ENCODE peak calls at places on chromosomes 1 and 21, in four cellular contexts. One of them, this sample, is unnamed.

GRCh38 chr1:115982399-115982798 is 6.1 kb downstream of the SLC22A15 start:
- DNase-seq in HCT116: no peak
- DNase-seq in PC-9: no peak
- DNase-seq in A549: no peak
- DNase-seq in this sample: no peak

GRCh38 chr1:175152006-175152652 is 40.4 kb downstream of the KIAA0040 start:
- DNase-seq in HCT116: peak; percentile 33
- DNase-seq in PC-9: peak; percentile 43
- DNase-seq in A549: peak; percentile 65
- DNase-seq in this sample: no peak

GRCh38 chr1:205294175-205294913 is 27.2 kb downstream of the NUAK2 start:
- DNase-seq in HCT116: no peak
- DNase-seq in A549: peak; percentile 73
- DNase-seq in PC-9: no peak
- DNase-seq in this sample: no peak

GRCh38 chr1:42949312-42950145 is 9.1 kb downstream of the SLC2A1 start:
- DNase-seq in A549: no peak
- DNase-seq in HCT116: no peak
- DNase-seq in PC-9: peak; percentile 69
- DNase-seq in this sample: no peak

GRCh38 chr1:150322310-150322709 is 977 bp downstream of the PRPF3 start:
- DNase-seq in PC-9: no peak
- DNase-seq in HCT116: no peak
- DNase-seq in A549: peak; percentile 21
- DNase-seq in this sample: no peak

GRCh38 chr21:33362044-33362555 is 37.3 kb downstream of the IFNAR1 start:
- DNase-seq in PC-9: no peak
- DNase-seq in A549: no peak
- DNase-seq in HCT116: no peak
- DNase-seq in this sample: no peak

GRCh38 chr1:114457675-114458074 is 53.3 kb downstream of the TRIM33 start:
- DNase-seq in HCT116: no peak
- DNase-seq in A549: no peak
- DNase-seq in PC-9: no peak
- DNase-seq in this sample: no peak

GRCh38 chr1:198620951-198621824 is 17.7 kb upstream of the PTPRC start:
- DNase-seq in PC-9: no peak
- DNase-seq in A549: no peak
- DNase-seq in HCT116: no peak
- DNase-seq in this sample: no peak

GRCh38 chr1:205301842-205302588 is 19.5 kb downstream of the NUAK2 start:
- DNase-seq in HCT116: no peak
- DNase-seq in A549: no peak
- DNase-seq in PC-9: no peak
- DNase-seq in this sample: no peak

GRCh38 chr1:98405581-98406059 is 255.9 kb upstream of the SNX7 start:
- DNase-seq in HCT116: no peak
- DNase-seq in PC-9: no peak
- DNase-seq in A549: no peak
- DNase-seq in this sample: no peak

GRCh38 chr1:214542275-214543199 is 8.9 kb downstream of the PTPN14 start:
- DNase-seq in A549: no peak
- DNase-seq in HCT116: no peak
- DNase-seq in PC-9: no peak
- DNase-seq in this sample: no peak

GRCh38 chr1:179776831-179777230 is 33.7 kb downstream of the FAM163A start:
- DNase-seq in PC-9: no peak
- DNase-seq in A549: no peak
- DNase-seq in HCT116: no peak
- DNase-seq in this sample: peak; percentile 4

GRCh38 chr1:95197616-95198252 is 36.3 kb upstream of the RWDD3 start:
- DNase-seq in PC-9: no peak
- DNase-seq in HCT116: no peak
- DNase-seq in A549: no peak
- DNase-seq in this sample: no peak

GRCh38 chr21:26546698-26547097 is 26.4 kb downstream of the CYYR1 start:
- DNase-seq in HCT116: no peak
- DNase-seq in PC-9: no peak
- DNase-seq in A549: no peak
- DNase-seq in this sample: no peak

GRCh38 chr1:90964444-90965035 is 57.3 kb downstream of the ZNF644 start:
- DNase-seq in PC-9: no peak
- DNase-seq in HCT116: peak; percentile 13
- DNase-seq in A549: no peak
- DNase-seq in this sample: no peak

GRCh38 chr1:85374160-85374559 is 90.8 kb downstream of the DDAH1 start:
- DNase-seq in PC-9: peak; percentile 6
- DNase-seq in A549: peak; percentile 21
- DNase-seq in HCT116: peak; percentile 22
- DNase-seq in this sample: no peak

GRCh38 chr21:37653201-37653600 is 263.1 kb downstream of the KCNJ6 start:
- DNase-seq in HCT116: no peak
- DNase-seq in A549: no peak
- DNase-seq in PC-9: no peak
- DNase-seq in this sample: no peak

GRCh38 chr1:241767737-241768136 is 80.3 kb upstream of the EXO1 start:
- DNase-seq in A549: no peak
- DNase-seq in PC-9: no peak
- DNase-seq in HCT116: no peak
- DNase-seq in this sample: no peak

GRCh38 chr1:218339267-218339831 is 5.8 kb upstream of the TGFB2 start:
- DNase-seq in PC-9: no peak
- DNase-seq in A549: no peak
- DNase-seq in HCT116: no peak
- DNase-seq in this sample: no peak

GRCh38 chr1:164577291-164577690 is 18.3 kb downstream of the PBX1 start:
- DNase-seq in HCT116: no peak
- DNase-seq in A549: no peak
- DNase-seq in PC-9: no peak
- DNase-seq in this sample: no peak

GRCh38 chr1:208033236-208033635 is 122.3 kb upstream of the CD34 start:
- DNase-seq in A549: no peak
- DNase-seq in PC-9: no peak
- DNase-seq in HCT116: no peak
- DNase-seq in this sample: no peak

GRCh38 chr1:170678196-170678595 is 14.3 kb downstream of the PRRX1 start:
- DNase-seq in HCT116: no peak
- DNase-seq in A549: no peak
- DNase-seq in PC-9: no peak
- DNase-seq in this sample: no peak

GRCh38 chr1:21586222-21586621 is 77.0 kb downstream of the ALPL start:
- DNase-seq in A549: no peak
- DNase-seq in PC-9: no peak
- DNase-seq in HCT116: no peak
- DNase-seq in this sample: no peak

GRCh38 chr1:56977910-56978309 is 12.1 kb upstream of the C8B start:
- DNase-seq in A549: no peak
- DNase-seq in HCT116: no peak
- DNase-seq in PC-9: no peak
- DNase-seq in this sample: no peak

GRCh38 chr21:44372616-44373015 is 19.2 kb downstream of the TRPM2 start:
- DNase-seq in A549: no peak
- DNase-seq in HCT116: no peak
- DNase-seq in PC-9: no peak
- DNase-seq in this sample: no peak

GRCh38 chr1:82485591-82486369 is 685.0 kb downstream of the ADGRL2 start:
- DNase-seq in A549: no peak
- DNase-seq in PC-9: peak; percentile 1
- DNase-seq in HCT116: no peak
- DNase-seq in this sample: peak; percentile 19

GRCh38 chr1:117812868-117813511 is 116.4 kb downstream of the GDAP2 start:
- DNase-seq in HCT116: no peak
- DNase-seq in A549: no peak
- DNase-seq in PC-9: no peak
- DNase-seq in this sample: no peak

GRCh38 chr1:246632584-246633168 is 66.4 kb downstream of the CNST start:
- DNase-seq in HCT116: no peak
- DNase-seq in A549: no peak
- DNase-seq in PC-9: peak; percentile 30
- DNase-seq in this sample: no peak

GRCh38 chr1:99648107-99648506 is 2.2 kb downstream of the PALMD start:
- DNase-seq in PC-9: no peak
- DNase-seq in HCT116: peak; percentile 15
- DNase-seq in A549: peak; percentile 28
- DNase-seq in this sample: no peak

DNA sequence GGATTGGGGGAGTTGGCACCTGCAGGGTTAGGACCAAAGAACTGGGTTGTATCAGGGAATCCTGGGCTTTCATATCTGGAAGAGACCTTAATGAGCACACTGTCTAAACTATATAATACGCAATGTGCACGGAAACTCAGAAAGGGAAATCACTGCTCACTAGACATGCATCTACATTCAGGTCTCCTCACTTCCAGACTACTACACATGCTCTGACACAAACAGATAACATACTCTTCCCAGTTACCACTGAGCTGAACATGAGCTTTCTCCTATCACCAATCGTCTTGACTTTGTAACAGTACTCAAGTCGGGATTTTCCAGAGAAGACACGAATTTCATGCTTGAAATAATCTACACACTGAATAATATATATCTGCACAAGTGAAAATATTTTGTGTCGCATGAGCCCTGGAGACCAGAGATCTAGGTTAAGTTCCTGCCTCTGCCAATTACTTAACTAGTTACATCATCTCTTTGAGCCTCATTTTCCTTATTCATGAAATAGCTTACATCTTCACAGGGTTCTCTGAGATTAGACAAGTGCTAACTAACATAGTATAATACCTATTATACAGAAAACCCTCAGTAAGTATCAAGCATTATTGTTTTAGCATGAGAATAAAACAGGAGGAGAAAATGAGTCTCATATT is 101.1 kb downstream of the JAK1 start:
- DNase-seq in A549: no peak
- DNase-seq in PC-9: no peak
- DNase-seq in HCT116: no peak
- DNase-seq in this sample: no peak
- H3K27ac ChIP-seq in A549: no peak overlapping the region
- H3K27ac ChIP-seq in PC-9: peak overlapping the region; percentile 59
- H3K27ac ChIP-seq in HCT116: no peak overlapping the region
- H3K27ac ChIP-seq in this sample: no peak overlapping the region

DNA sequence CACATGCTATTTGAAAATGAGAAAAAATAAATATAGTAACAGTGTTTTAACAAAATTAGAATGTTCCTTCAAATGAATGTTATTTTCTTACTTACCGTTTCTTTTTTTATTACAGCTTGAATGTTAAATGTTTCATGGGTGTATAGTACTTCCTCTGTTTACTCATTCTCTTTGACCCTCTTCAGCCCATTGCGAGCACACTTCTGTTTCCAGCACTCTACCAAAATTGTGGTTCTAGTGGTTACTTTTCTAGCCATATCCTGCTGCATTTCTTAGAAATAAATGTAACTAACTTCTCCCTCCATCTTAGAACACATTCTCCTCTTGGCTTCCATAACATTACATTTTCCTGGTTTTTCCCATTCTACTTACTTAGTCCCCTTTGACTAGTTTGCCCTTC is 190.0 kb upstream of the C1orf105 start:
- DNase-seq in A549: no peak
- DNase-seq in HCT116: no peak
- DNase-seq in PC-9: no peak
- DNase-seq in this sample: no peak
- H3K4me2 ChIP-seq in A549: no peak overlapping the region
- H3K4me2 ChIP-seq in HCT116: no peak overlapping the region
- H3K4me2 ChIP-seq in PC-9: no peak overlapping the region
- H3K4me2 ChIP-seq in this sample: no peak overlapping the region

GRCh38 chr1:53947172-53947835 is 1.2 kb downstream of the LRRC42 start:
- DNase-seq in A549: no peak
- DNase-seq in PC-9: no peak
- DNase-seq in HCT116: no peak
- DNase-seq in this sample: no peak
- H3K27ac ChIP-seq in A549: peak overlapping the region; percentile 93
- H3K27ac ChIP-seq in PC-9: no peak overlapping the region
- H3K27ac ChIP-seq in HCT116: peak overlapping the region; percentile 66
- H3K27ac ChIP-seq in this sample: peak overlapping the region; percentile 56

GRCh38 chr1:109816975-109817535 is 53.3 kb upstream of the EPS8L3 start:
- DNase-seq in A549: no peak
- DNase-seq in HCT116: no peak
- DNase-seq in PC-9: no peak
- DNase-seq in this sample: no peak
- H3K4me2 ChIP-seq in A549: no peak overlapping the region
- H3K4me2 ChIP-seq in HCT116: no peak overlapping the region
- H3K4me2 ChIP-seq in PC-9: no peak overlapping the region
- H3K4me2 ChIP-seq in this sample: no peak overlapping the region

DNA sequence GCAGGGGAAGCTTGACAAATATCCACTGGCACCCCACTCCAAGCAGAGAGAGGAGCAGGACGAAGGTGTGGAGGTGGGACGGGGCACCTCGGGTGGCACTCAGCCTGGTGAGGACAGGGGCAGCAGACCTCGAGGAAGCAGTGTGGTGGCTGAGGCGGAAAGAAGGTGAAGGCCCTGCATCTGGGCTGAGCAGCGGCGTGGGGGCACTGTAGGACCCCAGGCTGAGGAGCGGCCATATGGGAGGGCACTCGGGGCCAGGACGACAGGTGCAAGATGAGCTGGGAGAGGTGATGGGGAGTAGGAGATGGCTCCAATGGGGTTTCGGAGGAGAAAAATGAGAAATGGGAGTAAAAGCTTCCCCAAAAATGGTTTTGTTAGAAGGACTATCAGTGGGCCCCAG is 224.9 kb downstream of the TRABD2B start:
- DNase-seq in PC-9: no peak
- DNase-seq in A549: no peak
- DNase-seq in HCT116: no peak
- DNase-seq in this sample: no peak
- H3K27ac ChIP-seq in PC-9: no peak overlapping the region
- H3K27ac ChIP-seq in A549: no peak overlapping the region
- H3K27ac ChIP-seq in HCT116: no peak overlapping the region
- H3K27ac ChIP-seq in this sample: no peak overlapping the region

GRCh38 chr1:181918893-181919728 is 142.4 kb downstream of the ZNF648 start:
- DNase-seq in PC-9: no peak
- DNase-seq in A549: no peak
- DNase-seq in HCT116: no peak
- DNase-seq in this sample: no peak
- H3K4me2 ChIP-seq in PC-9: no peak overlapping the region
- H3K4me2 ChIP-seq in A549: no peak overlapping the region
- H3K4me2 ChIP-seq in HCT116: no peak overlapping the region
- H3K4me2 ChIP-seq in this sample: no peak overlapping the region

GRCh38 chr1:27556781-27557595 is 47.0 kb downstream of the AHDC1 start:
- DNase-seq in HCT116: peak; percentile 77
- DNase-seq in A549: peak; percentile 91
- DNase-seq in PC-9: peak; percentile 94
- DNase-seq in this sample: peak; percentile 87

GRCh38 chr1:27554293-27554692 is 49.7 kb downstream of the AHDC1 start:
- DNase-seq in PC-9: no peak
- DNase-seq in A549: no peak
- DNase-seq in HCT116: no peak
- DNase-seq in this sample: no peak

GRCh38 chr1:27555700-27556424 is 48.1 kb downstream of the AHDC1 start:
- DNase-seq in PC-9: no peak
- DNase-seq in A549: no peak
- DNase-seq in HCT116: no peak
- DNase-seq in this sample: no peak

GRCh38 chr1:27556435-27556780 is 47.5 kb downstream of the AHDC1 start:
- DNase-seq in A549: no peak
- DNase-seq in PC-9: no peak
- DNase-seq in HCT116: no peak
- DNase-seq in this sample: no peak

GRCh38 chr1:27554777-27555699 is 48.9 kb downstream of the AHDC1 start:
- DNase-seq in A549: no peak
- DNase-seq in HCT116: no peak
- DNase-seq in PC-9: no peak
- DNase-seq in this sample: no peak
- H3K27ac ChIP-seq in A549: peak overlapping the region; percentile 89
- H3K27ac ChIP-seq in HCT116: no peak overlapping the region
- H3K27ac ChIP-seq in PC-9: no peak overlapping the region
- H3K27ac ChIP-seq in this sample: no peak overlapping the region

GRCh38 chr1:186865253-186865652 is 36.5 kb downstream of the PLA2G4A start:
- DNase-seq in A549: no peak
- DNase-seq in PC-9: no peak
- DNase-seq in HCT116: no peak
- DNase-seq in this sample: no peak
- H3K4me2 ChIP-seq in A549: no peak overlapping the region
- H3K4me2 ChIP-seq in PC-9: no peak overlapping the region
- H3K4me2 ChIP-seq in HCT116: no peak overlapping the region
- H3K4me2 ChIP-seq in this sample: peak overlapping the region; percentile 64

This sample was measured in keratinocyte.